ENCODE peak calls at places on chromosome 7, in five cellular contexts. One of them, this sample, is unnamed.

GRCh38 chr7:30925913-30926312 is 14.3 kb downstream of the AQP1 start:
- DNase-seq in tibial artery: peak; percentile 18
- DNase-seq in K562: no peak
- DNase-seq in A549: no peak
- DNase-seq in neural progenitor cell: no peak
- DNase-seq in this sample: no peak

GRCh38 chr7:38244516-38244915 is 28.9 kb downstream of the TARP start:
- DNase-seq in tibial artery: no peak
- DNase-seq in neural progenitor cell: no peak
- DNase-seq in A549: no peak
- DNase-seq in K562: no peak
- DNase-seq in this sample: no peak

GRCh38 chr7:68417002-68417401 is 1181.3 kb upstream of the AUTS2 start:
- DNase-seq in neural progenitor cell: no peak
- DNase-seq in A549: no peak
- DNase-seq in tibial artery: no peak
- DNase-seq in K562: no peak
- DNase-seq in this sample: no peak

GRCh38 chr7:6116216-6116615 is 85.0 kb downstream of the ANKRD61 start:
- DNase-seq in tibial artery: no peak
- DNase-seq in A549: no peak
- DNase-seq in neural progenitor cell: no peak
- DNase-seq in K562: no peak
- DNase-seq in this sample: no peak

GRCh38 chr7:157529768-157530560 is 193.2 kb downstream of the DNAJB6 start:
- DNase-seq in tibial artery: no peak
- DNase-seq in K562: no peak
- DNase-seq in A549: no peak
- DNase-seq in neural progenitor cell: no peak
- DNase-seq in this sample: no peak

GRCh38 chr7:130178251-130178650 is 27.0 kb downstream of the TMEM209 start:
- DNase-seq in K562: no peak
- DNase-seq in neural progenitor cell: no peak
- DNase-seq in tibial artery: no peak
- DNase-seq in A549: no peak
- DNase-seq in this sample: no peak

GRCh38 chr7:158358926-158359645 is 228.5 kb downstream of the PTPRN2 start:
- DNase-seq in A549: no peak
- DNase-seq in K562: no peak
- DNase-seq in tibial artery: no peak
- DNase-seq in neural progenitor cell: no peak
- DNase-seq in this sample: no peak

GRCh38 chr7:74174606-74175082 is 488 bp downstream of the EIF4H start:
- DNase-seq in neural progenitor cell: peak; percentile 75
- DNase-seq in tibial artery: peak; percentile 48
- DNase-seq in A549: peak; percentile 41
- DNase-seq in K562: peak; percentile 76
- DNase-seq in this sample: peak; percentile 45

GRCh38 chr7:127587663-127588018 is 570 bp upstream of the ARF5 start:
- DNase-seq in neural progenitor cell: no peak
- DNase-seq in K562: no peak
- DNase-seq in A549: no peak
- DNase-seq in tibial artery: no peak
- DNase-seq in this sample: no peak

GRCh38 chr7:75572396-75572795 is 80.3 kb downstream of the SPDYE5 start:
- DNase-seq in A549: no peak
- DNase-seq in tibial artery: no peak
- DNase-seq in neural progenitor cell: no peak
- DNase-seq in K562: no peak
- DNase-seq in this sample: no peak

GRCh38 chr7:1535695-1536094 is 5.2 kb downstream of the MAFK start:
- DNase-seq in neural progenitor cell: no peak
- DNase-seq in A549: no peak
- DNase-seq in tibial artery: no peak
- DNase-seq in K562: no peak
- DNase-seq in this sample: no peak

GRCh38 chr7:1533569-1534329 is 3.2 kb downstream of the MAFK start:
- DNase-seq in neural progenitor cell: no peak
- DNase-seq in tibial artery: peak; percentile 64
- DNase-seq in A549: peak; percentile 84
- DNase-seq in K562: peak; percentile 84
- DNase-seq in this sample: peak; percentile 67

GRCh38 chr7:1533255-1533568 is 2.7 kb downstream of the MAFK start:
- DNase-seq in A549: no peak
- DNase-seq in neural progenitor cell: no peak
- DNase-seq in K562: no peak
- DNase-seq in tibial artery: no peak
- DNase-seq in this sample: no peak

GRCh38 chr7:1535100-1535458 is 4.6 kb downstream of the MAFK start:
- DNase-seq in tibial artery: no peak
- DNase-seq in neural progenitor cell: no peak
- DNase-seq in A549: no peak
- DNase-seq in K562: no peak
- DNase-seq in this sample: no peak

GRCh38 chr7:1534330-1535099 is 4.0 kb downstream of the MAFK start:
- DNase-seq in A549: no peak
- DNase-seq in K562: no peak
- DNase-seq in tibial artery: no peak
- DNase-seq in neural progenitor cell: no peak
- DNase-seq in this sample: no peak
- H3K4me1 ChIP-seq in A549: peaks cover 57% of the 10 kb centered on the region
- H3K4me1 ChIP-seq in K562: peaks cover 45% of the 10 kb centered on the region
- H3K4me1 ChIP-seq in tibial artery: peaks cover 69% of the 10 kb centered on the region
- H3K4me1 ChIP-seq in neural progenitor cell: peaks cover 22% of the 10 kb centered on the region
- H3K4me1 ChIP-seq in this sample: peaks cover 40% of the 10 kb centered on the region

DNA sequence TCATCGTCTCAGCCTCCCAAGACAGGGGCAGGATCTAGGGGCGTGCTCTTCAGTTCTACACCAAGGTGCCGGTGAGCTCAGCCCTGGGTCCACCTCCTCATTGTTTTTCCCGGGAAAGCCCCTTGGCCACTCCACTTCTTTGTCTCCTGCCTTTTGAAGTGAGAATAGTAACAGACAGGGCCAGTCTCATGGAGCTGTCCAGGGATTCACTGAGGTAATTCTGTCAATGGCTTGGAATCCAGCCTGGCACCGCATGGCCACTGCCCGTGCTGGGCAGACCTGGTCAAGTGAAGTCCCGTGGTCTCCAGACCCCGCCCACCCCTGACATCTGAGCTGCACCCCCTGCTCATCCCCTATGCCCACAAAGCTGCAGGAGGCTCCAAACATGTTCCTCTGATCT is 138.9 kb downstream of the TNS3 start:
- DNase-seq in tibial artery: no peak
- DNase-seq in neural progenitor cell: peak; percentile 30
- DNase-seq in A549: no peak
- DNase-seq in K562: no peak
- DNase-seq in this sample: no peak
- H3K4me1 ChIP-seq in tibial artery: peaks cover 54% of the 10 kb centered on the region
- H3K4me1 ChIP-seq in neural progenitor cell: peaks cover 14% of the 10 kb centered on the region
- H3K4me1 ChIP-seq in A549: peaks cover 80% of the 10 kb centered on the region
- H3K4me1 ChIP-seq in K562: no peaks in the 10 kb centered on the region
- H3K4me1 ChIP-seq in this sample: no peaks in the 10 kb centered on the region

GRCh38 chr7:119172043-119172442 is 947.5 kb downstream of the ANKRD7 start:
- DNase-seq in tibial artery: no peak
- DNase-seq in K562: no peak
- DNase-seq in A549: no peak
- DNase-seq in neural progenitor cell: no peak
- DNase-seq in this sample: no peak

GRCh38 chr7:119175916-119176627 is 951.6 kb downstream of the ANKRD7 start:
- DNase-seq in tibial artery: no peak
- DNase-seq in K562: peak; percentile 19
- DNase-seq in neural progenitor cell: peak; percentile 94
- DNase-seq in A549: peak; percentile 2
- DNase-seq in this sample: peak; percentile 42

DNA sequence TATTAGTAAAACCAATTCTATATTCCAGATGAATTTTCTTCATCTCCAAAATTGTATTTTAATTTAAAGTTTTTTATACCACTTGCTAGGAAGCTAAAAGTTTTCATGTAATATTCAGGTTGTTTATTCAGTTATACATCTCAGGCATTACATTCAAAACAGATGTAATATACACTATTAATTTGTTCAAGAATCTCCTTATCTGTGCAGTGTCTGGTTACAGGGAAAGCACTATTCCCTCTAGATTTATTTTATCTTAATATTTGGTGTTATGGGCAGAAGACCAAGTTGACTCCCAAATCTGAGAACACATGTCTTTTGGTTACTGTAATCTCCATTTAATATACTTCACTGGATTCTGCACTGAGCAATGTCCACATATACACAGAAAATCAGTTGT is 953.4 kb downstream of the ANKRD7 start:
- DNase-seq in neural progenitor cell: no peak
- DNase-seq in K562: no peak
- DNase-seq in tibial artery: no peak
- DNase-seq in A549: no peak
- DNase-seq in this sample: no peak
- H3K4me1 ChIP-seq in neural progenitor cell: no peaks in the 10 kb centered on the region
- H3K4me1 ChIP-seq in K562: no peaks in the 10 kb centered on the region
- H3K4me1 ChIP-seq in tibial artery: no peaks in the 10 kb centered on the region
- H3K4me1 ChIP-seq in A549: no peaks in the 10 kb centered on the region
- H3K4me1 ChIP-seq in this sample: no peaks in the 10 kb centered on the region

GRCh38 chr7:114598946-114599345 is 184.3 kb downstream of the FOXP2 start:
- DNase-seq in neural progenitor cell: no peak
- DNase-seq in tibial artery: no peak
- DNase-seq in K562: no peak
- DNase-seq in A549: no peak
- DNase-seq in this sample: no peak
- H3K4me1 ChIP-seq in neural progenitor cell: no peaks in the 10 kb centered on the region
- H3K4me1 ChIP-seq in tibial artery: no peaks in the 10 kb centered on the region
- H3K4me1 ChIP-seq in K562: no peaks in the 10 kb centered on the region
- H3K4me1 ChIP-seq in A549: no peaks in the 10 kb centered on the region
- H3K4me1 ChIP-seq in this sample: no peaks in the 10 kb centered on the region

GRCh38 chr7:37193087-37193774 is 255.4 kb downstream of the ELMO1 start:
- DNase-seq in neural progenitor cell: no peak
- DNase-seq in A549: no peak
- DNase-seq in K562: peak; percentile 17
- DNase-seq in tibial artery: no peak
- DNase-seq in this sample: no peak
- H3K4me1 ChIP-seq in neural progenitor cell: no peaks in the 10 kb centered on the region
- H3K4me1 ChIP-seq in A549: no peaks in the 10 kb centered on the region
- H3K4me1 ChIP-seq in K562: no peaks in the 10 kb centered on the region
- H3K4me1 ChIP-seq in tibial artery: peaks cover 11% of the 10 kb centered on the region
- H3K4me1 ChIP-seq in this sample: no peaks in the 10 kb centered on the region

DNA sequence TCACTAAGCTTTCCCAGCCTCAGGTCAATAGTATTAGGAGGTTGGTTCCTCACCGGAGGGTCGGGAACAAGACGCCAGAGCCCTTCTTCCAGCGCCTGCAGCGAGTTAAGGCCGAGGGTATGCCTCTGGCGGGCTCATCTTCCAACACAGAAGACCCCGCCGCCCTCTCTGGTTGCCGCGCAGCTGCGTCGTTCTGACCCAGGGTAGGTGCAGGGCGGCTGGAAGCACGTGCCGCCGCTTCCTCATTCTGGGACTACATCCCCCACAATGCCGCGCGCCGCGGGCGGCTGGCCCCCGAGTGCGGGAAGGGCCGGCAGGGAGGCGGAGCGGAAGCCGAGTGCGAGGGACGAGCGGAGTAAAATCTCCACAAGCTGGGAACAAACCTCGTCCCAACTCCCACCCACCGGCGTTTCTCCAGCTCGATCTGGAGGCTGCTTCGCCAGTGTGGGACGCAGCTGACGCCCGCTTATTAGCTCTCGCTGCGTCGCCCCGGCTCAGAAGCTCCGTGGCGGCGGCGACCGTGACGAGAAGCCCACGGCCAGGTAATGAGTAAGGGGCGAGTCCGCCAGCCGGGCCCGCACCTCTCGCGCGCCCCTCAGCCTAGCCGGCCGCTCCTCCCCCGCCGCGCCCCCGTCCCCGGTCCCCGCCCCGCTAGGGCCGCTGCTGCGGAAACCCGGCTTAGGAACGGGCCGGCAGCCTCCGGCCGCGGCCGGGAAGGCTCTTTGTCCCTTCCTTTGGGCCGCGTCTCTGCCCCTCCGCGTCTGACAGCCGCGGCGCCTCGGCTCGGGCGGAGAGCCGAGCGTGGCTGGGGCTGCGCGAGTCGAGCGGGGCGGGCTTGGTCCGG is at the start of gene CCDC126:
- DNase-seq in tibial artery: peak; percentile 92
- DNase-seq in neural progenitor cell: peak; percentile 96
- DNase-seq in A549: peak; percentile 92
- DNase-seq in K562: peak; percentile 91
- DNase-seq in this sample: peak; percentile 88
- H3K4me1 ChIP-seq in tibial artery: peaks cover 31% of the 10 kb centered on the region
- H3K4me1 ChIP-seq in neural progenitor cell: peaks cover 2% of the 10 kb centered on the region
- H3K4me1 ChIP-seq in A549: peaks cover 7% of the 10 kb centered on the region
- H3K4me1 ChIP-seq in K562: peaks cover 25% of the 10 kb centered on the region
- H3K4me1 ChIP-seq in this sample: peaks cover 20% of the 10 kb centered on the region

This sample was measured in mammary epithelial cell.